ENCODE peak calls at places on chromosomes 16 and 17, in seven cellular contexts. One of them, this sample, is unnamed.
A peak's percentile ranks its signal among the peaks of the same experiment; 100 is the strongest.

GRCh38 chr16:48393843-48394703 is 8.9 kb upstream of the SIAH1 start:
- DNase-seq in NCI-H524: no peak
- DNase-seq in KBM-7: peak; percentile 30
- DNase-seq in naive thymus-derived CD8-positive, alpha-beta T cell: no peak
- DNase-seq in stimulated activated CD4-positive, alpha-beta T cell treated with anti-CD3 and anti-CD28 coated beads, Interleukin-4, amount 100 ng/mL, for 4 hours: no peak
- DNase-seq in chondrocyte: no peak
- DNase-seq in NCI-H1048: no peak
- DNase-seq in this sample: no peak

GRCh38 chr17:79621151-79621940 is 10.5 kb upstream of the RBFOX3 start:
- DNase-seq in NCI-H524: no peak
- DNase-seq in KBM-7: no peak
- DNase-seq in naive thymus-derived CD8-positive, alpha-beta T cell: no peak
- DNase-seq in stimulated activated CD4-positive, alpha-beta T cell treated with anti-CD3 and anti-CD28 coated beads, Interleukin-4, amount 100 ng/mL, for 4 hours: no peak
- DNase-seq in chondrocyte: peak; percentile 65
- DNase-seq in NCI-H1048: no peak
- DNase-seq in this sample: peak; percentile 76

GRCh38 chr16:67199808-67200198 is 872 bp downstream of the ELMO3 start:
- DNase-seq in NCI-H524: no peak
- DNase-seq in KBM-7: no peak
- DNase-seq in naive thymus-derived CD8-positive, alpha-beta T cell: no peak
- DNase-seq in stimulated activated CD4-positive, alpha-beta T cell treated with anti-CD3 and anti-CD28 coated beads, Interleukin-4, amount 100 ng/mL, for 4 hours: no peak
- DNase-seq in chondrocyte: no peak
- DNase-seq in NCI-H1048: no peak
- DNase-seq in this sample: no peak

GRCh38 chr16:46573008-46573833 is 48.0 kb downstream of the SHCBP1 start:
- DNase-seq in NCI-H524: no peak
- DNase-seq in KBM-7: peak; percentile 57
- DNase-seq in naive thymus-derived CD8-positive, alpha-beta T cell: no peak
- DNase-seq in stimulated activated CD4-positive, alpha-beta T cell treated with anti-CD3 and anti-CD28 coated beads, Interleukin-4, amount 100 ng/mL, for 4 hours: no peak
- DNase-seq in chondrocyte: peak; percentile 75
- DNase-seq in NCI-H1048: no peak
- DNase-seq in this sample: no peak

GRCh38 chr16:66269631-66270332 is 96.7 kb upstream of the CDH5 start:
- DNase-seq in NCI-H524: no peak
- DNase-seq in KBM-7: no peak
- DNase-seq in naive thymus-derived CD8-positive, alpha-beta T cell: no peak
- DNase-seq in stimulated activated CD4-positive, alpha-beta T cell treated with anti-CD3 and anti-CD28 coated beads, Interleukin-4, amount 100 ng/mL, for 4 hours: no peak
- DNase-seq in chondrocyte: no peak
- DNase-seq in NCI-H1048: no peak
- DNase-seq in this sample: no peak

GRCh38 chr16:54106078-54106477 is 180.5 kb downstream of the IRX3 start:
- DNase-seq in NCI-H524: no peak
- DNase-seq in KBM-7: peak; percentile 30
- DNase-seq in naive thymus-derived CD8-positive, alpha-beta T cell: no peak
- DNase-seq in stimulated activated CD4-positive, alpha-beta T cell treated with anti-CD3 and anti-CD28 coated beads, Interleukin-4, amount 100 ng/mL, for 4 hours: no peak
- DNase-seq in chondrocyte: no peak
- DNase-seq in NCI-H1048: no peak
- DNase-seq in this sample: no peak

GRCh38 chr16:66154801-66155200 is 211.7 kb upstream of the CDH5 start:
- DNase-seq in NCI-H524: peak; percentile 64
- DNase-seq in KBM-7: no peak
- DNase-seq in naive thymus-derived CD8-positive, alpha-beta T cell: no peak
- DNase-seq in stimulated activated CD4-positive, alpha-beta T cell treated with anti-CD3 and anti-CD28 coated beads, Interleukin-4, amount 100 ng/mL, for 4 hours: no peak
- DNase-seq in chondrocyte: no peak
- DNase-seq in NCI-H1048: no peak
- DNase-seq in this sample: no peak

GRCh38 chr17:20033410-20033809 is 24.3 kb downstream of the SPECC1 start:
- DNase-seq in NCI-H524: no peak
- DNase-seq in KBM-7: no peak
- DNase-seq in naive thymus-derived CD8-positive, alpha-beta T cell: no peak
- DNase-seq in stimulated activated CD4-positive, alpha-beta T cell treated with anti-CD3 and anti-CD28 coated beads, Interleukin-4, amount 100 ng/mL, for 4 hours: no peak
- DNase-seq in chondrocyte: no peak
- DNase-seq in NCI-H1048: no peak
- DNase-seq in this sample: no peak

GRCh38 chr17:43042025-43042424 is 17.0 kb downstream of the RND2 start:
- DNase-seq in NCI-H524: peak; percentile 13
- DNase-seq in KBM-7: no peak
- DNase-seq in naive thymus-derived CD8-positive, alpha-beta T cell: no peak
- DNase-seq in stimulated activated CD4-positive, alpha-beta T cell treated with anti-CD3 and anti-CD28 coated beads, Interleukin-4, amount 100 ng/mL, for 4 hours: no peak
- DNase-seq in chondrocyte: no peak
- DNase-seq in NCI-H1048: no peak
- DNase-seq in this sample: no peak

GRCh38 chr17:42814633-42815399 is 9.3 kb downstream of the BECN1 start:
- DNase-seq in NCI-H524: no peak
- DNase-seq in KBM-7: no peak
- DNase-seq in naive thymus-derived CD8-positive, alpha-beta T cell: no peak
- DNase-seq in stimulated activated CD4-positive, alpha-beta T cell treated with anti-CD3 and anti-CD28 coated beads, Interleukin-4, amount 100 ng/mL, for 4 hours: no peak
- DNase-seq in chondrocyte: no peak
- DNase-seq in NCI-H1048: no peak
- DNase-seq in this sample: no peak

GRCh38 chr17:49969134-49969759 is at the start of gene DLX4:
- DNase-seq in NCI-H524: peak; percentile 65
- DNase-seq in KBM-7: peak; percentile 38
- DNase-seq in naive thymus-derived CD8-positive, alpha-beta T cell: peak; percentile 37
- DNase-seq in stimulated activated CD4-positive, alpha-beta T cell treated with anti-CD3 and anti-CD28 coated beads, Interleukin-4, amount 100 ng/mL, for 4 hours: no peak
- DNase-seq in chondrocyte: no peak
- DNase-seq in NCI-H1048: peak; percentile 70
- DNase-seq in this sample: no peak

GRCh38 chr17:48539177-48539576 is 5.7 kb downstream of the HOXB2 start:
- DNase-seq in NCI-H524: no peak
- DNase-seq in KBM-7: no peak
- DNase-seq in naive thymus-derived CD8-positive, alpha-beta T cell: no peak
- DNase-seq in stimulated activated CD4-positive, alpha-beta T cell treated with anti-CD3 and anti-CD28 coated beads, Interleukin-4, amount 100 ng/mL, for 4 hours: no peak
- DNase-seq in chondrocyte: no peak
- DNase-seq in NCI-H1048: no peak
- DNase-seq in this sample: no peak

GRCh38 chr17:46853896-46854444 is 2.6 kb downstream of the WNT9B start:
- DNase-seq in NCI-H524: no peak
- DNase-seq in KBM-7: no peak
- DNase-seq in naive thymus-derived CD8-positive, alpha-beta T cell: no peak
- DNase-seq in stimulated activated CD4-positive, alpha-beta T cell treated with anti-CD3 and anti-CD28 coated beads, Interleukin-4, amount 100 ng/mL, for 4 hours: no peak
- DNase-seq in chondrocyte: no peak
- DNase-seq in NCI-H1048: no peak
- DNase-seq in this sample: no peak

GRCh38 chr16:49150341-49150740 is 131.3 kb downstream of the CBLN1 start:
- DNase-seq in NCI-H524: peak; percentile 62
- DNase-seq in KBM-7: no peak
- DNase-seq in naive thymus-derived CD8-positive, alpha-beta T cell: no peak
- DNase-seq in stimulated activated CD4-positive, alpha-beta T cell treated with anti-CD3 and anti-CD28 coated beads, Interleukin-4, amount 100 ng/mL, for 4 hours: no peak
- DNase-seq in chondrocyte: no peak
- DNase-seq in NCI-H1048: no peak
- DNase-seq in this sample: no peak

GRCh38 chr17:78708510-78708973 is 73.5 kb downstream of the CYTH1 start:
- DNase-seq in NCI-H524: peak; percentile 87
- DNase-seq in KBM-7: peak; percentile 75
- DNase-seq in naive thymus-derived CD8-positive, alpha-beta T cell: peak; percentile 60
- DNase-seq in stimulated activated CD4-positive, alpha-beta T cell treated with anti-CD3 and anti-CD28 coated beads, Interleukin-4, amount 100 ng/mL, for 4 hours: peak; percentile 54
- DNase-seq in chondrocyte: no peak
- DNase-seq in NCI-H1048: peak; percentile 53
- DNase-seq in this sample: peak; percentile 70

GRCh38 chr17:51263001-51263400 is 2.7 kb downstream of the UTP18 start:
- DNase-seq in NCI-H524: no peak
- DNase-seq in KBM-7: no peak
- DNase-seq in naive thymus-derived CD8-positive, alpha-beta T cell: no peak
- DNase-seq in stimulated activated CD4-positive, alpha-beta T cell treated with anti-CD3 and anti-CD28 coated beads, Interleukin-4, amount 100 ng/mL, for 4 hours: no peak
- DNase-seq in chondrocyte: no peak
- DNase-seq in NCI-H1048: no peak
- DNase-seq in this sample: no peak

GRCh38 chr16:69479806-69480205 is 55.4 kb downstream of the CYB5B start:
- DNase-seq in NCI-H524: no peak
- DNase-seq in KBM-7: no peak
- DNase-seq in naive thymus-derived CD8-positive, alpha-beta T cell: no peak
- DNase-seq in stimulated activated CD4-positive, alpha-beta T cell treated with anti-CD3 and anti-CD28 coated beads, Interleukin-4, amount 100 ng/mL, for 4 hours: no peak
- DNase-seq in chondrocyte: no peak
- DNase-seq in NCI-H1048: no peak
- DNase-seq in this sample: no peak

GRCh38 chr16:71929048-71929447 is 33.7 kb downstream of the IST1 start:
- DNase-seq in NCI-H524: no peak
- DNase-seq in KBM-7: no peak
- DNase-seq in naive thymus-derived CD8-positive, alpha-beta T cell: no peak
- DNase-seq in stimulated activated CD4-positive, alpha-beta T cell treated with anti-CD3 and anti-CD28 coated beads, Interleukin-4, amount 100 ng/mL, for 4 hours: no peak
- DNase-seq in chondrocyte: no peak
- DNase-seq in NCI-H1048: no peak
- DNase-seq in this sample: no peak

GRCh38 chr16:28898266-28898665 is 20.0 kb downstream of the ATP2A1 start:
- DNase-seq in NCI-H524: no peak
- DNase-seq in KBM-7: no peak
- DNase-seq in naive thymus-derived CD8-positive, alpha-beta T cell: no peak
- DNase-seq in stimulated activated CD4-positive, alpha-beta T cell treated with anti-CD3 and anti-CD28 coated beads, Interleukin-4, amount 100 ng/mL, for 4 hours: no peak
- DNase-seq in chondrocyte: no peak
- DNase-seq in NCI-H1048: no peak
- DNase-seq in this sample: no peak

GRCh38 chr17:82006468-82007227 is 16.0 kb downstream of the CENPX start:
- DNase-seq in NCI-H524: no peak
- DNase-seq in KBM-7: no peak
- DNase-seq in naive thymus-derived CD8-positive, alpha-beta T cell: no peak
- DNase-seq in stimulated activated CD4-positive, alpha-beta T cell treated with anti-CD3 and anti-CD28 coated beads, Interleukin-4, amount 100 ng/mL, for 4 hours: no peak
- DNase-seq in chondrocyte: no peak
- DNase-seq in NCI-H1048: no peak
- DNase-seq in this sample: peak; percentile 33

GRCh38 chr17:30095507-30096244 is 20.9 kb upstream of the NSRP1 start:
- DNase-seq in NCI-H524: peak; percentile 70
- DNase-seq in KBM-7: peak; percentile 81
- DNase-seq in naive thymus-derived CD8-positive, alpha-beta T cell: peak; percentile 6
- DNase-seq in stimulated activated CD4-positive, alpha-beta T cell treated with anti-CD3 and anti-CD28 coated beads, Interleukin-4, amount 100 ng/mL, for 4 hours: no peak
- DNase-seq in chondrocyte: no peak
- DNase-seq in NCI-H1048: no peak
- DNase-seq in this sample: peak; percentile 46

GRCh38 chr17:76405967-76406647 is 21.7 kb downstream of the SPHK1 start:
- DNase-seq in NCI-H524: peak; percentile 99
- DNase-seq in KBM-7: peak; percentile 32
- DNase-seq in naive thymus-derived CD8-positive, alpha-beta T cell: no peak
- DNase-seq in stimulated activated CD4-positive, alpha-beta T cell treated with anti-CD3 and anti-CD28 coated beads, Interleukin-4, amount 100 ng/mL, for 4 hours: no peak
- DNase-seq in chondrocyte: peak; percentile 79
- DNase-seq in NCI-H1048: no peak
- DNase-seq in this sample: peak; percentile 64

GRCh38 chr17:44867841-44868240 is 20.2 kb downstream of the HIGD1B start:
- DNase-seq in NCI-H524: no peak
- DNase-seq in KBM-7: no peak
- DNase-seq in naive thymus-derived CD8-positive, alpha-beta T cell: no peak
- DNase-seq in stimulated activated CD4-positive, alpha-beta T cell treated with anti-CD3 and anti-CD28 coated beads, Interleukin-4, amount 100 ng/mL, for 4 hours: no peak
- DNase-seq in chondrocyte: no peak
- DNase-seq in NCI-H1048: no peak
- DNase-seq in this sample: no peak

GRCh38 chr17:61699694-61700093 is 108.7 kb upstream of the NACA2 start:
- DNase-seq in NCI-H524: no peak
- DNase-seq in KBM-7: no peak
- DNase-seq in naive thymus-derived CD8-positive, alpha-beta T cell: no peak
- DNase-seq in stimulated activated CD4-positive, alpha-beta T cell treated with anti-CD3 and anti-CD28 coated beads, Interleukin-4, amount 100 ng/mL, for 4 hours: no peak
- DNase-seq in chondrocyte: no peak
- DNase-seq in NCI-H1048: no peak
- DNase-seq in this sample: no peak

GRCh38 chr16:50416388-50416787 is 47.6 kb upstream of the BRD7 start:
- DNase-seq in NCI-H524: no peak
- DNase-seq in KBM-7: no peak
- DNase-seq in naive thymus-derived CD8-positive, alpha-beta T cell: no peak
- DNase-seq in stimulated activated CD4-positive, alpha-beta T cell treated with anti-CD3 and anti-CD28 coated beads, Interleukin-4, amount 100 ng/mL, for 4 hours: no peak
- DNase-seq in chondrocyte: no peak
- DNase-seq in NCI-H1048: no peak
- DNase-seq in this sample: no peak